ENCODE peak calls at places on chromosomes 4 and X, in ten cellular contexts. U, C, H, S, P, N, M, F, A and T are unnamed samples.

GRCh38 chr4:100657187-100657586 is 139.4 kb upstream of the EMCN start:
- DNase-seq in U (no peak), C (no peak), H (no peak), S (no peak), P (no peak), N (no peak), M (no peak), F (no peak), A (no peak), T (peak)

GRCh38 chr4:38160487-38161207 is 200.4 kb downstream of the PTTG2 start:
- DNase-seq in U (peak), C (peak), H (peak), S (peak), P (peak), N (peak), M (no peak), F (no peak), A (no peak), T (peak)

GRCh38 chr4:45663495-45664148 is 460.2 kb downstream of the GABRG1 start:
- DNase-seq in U (no peak), C (no peak), H (no peak), S (no peak), P (no peak), N (no peak), M (no peak), F (no peak), A (no peak), T (no peak)

GRCh38 chrX:23304881-23305280 is 29.8 kb upstream of the PTCHD1 start:
- DNase-seq in U (no peak), C (no peak), H (no peak), S (no peak), P (no peak), N (no peak), M (no peak), F (no peak), A (no peak), T (no peak)

GRCh38 chr4:165204462-165204830 is 2.9 kb upstream of the KLHL2 start:
- DNase-seq in U (no peak), C (no peak), H (peak), S (peak), P (peak), N (peak), M (no peak), F (no peak), A (no peak), T (no peak)

GRCh38 chr4:80005863-80006262 is 67.2 kb downstream of the ANTXR2 start:
- DNase-seq in U (no peak), C (no peak), H (no peak), S (peak), P (peak), N (no peak), M (no peak), F (no peak), A (no peak), T (no peak)

GRCh38 chr4:42637861-42638260 is 19.0 kb downstream of the ATP8A1 start:
- DNase-seq in U (no peak), C (no peak), H (no peak), S (no peak), P (no peak), N (no peak), M (no peak), F (no peak), A (no peak), T (no peak)

GRCh38 chr4:112706840-112707207 is 69.9 kb downstream of the LARP7 start:
- DNase-seq in U (no peak), C (no peak), H (no peak), S (no peak), P (no peak), N (no peak), M (no peak), F (no peak), A (no peak), T (no peak)

GRCh38 chr4:6441202-6441582 is 31.2 kb downstream of the PPP2R2C start:
- DNase-seq in U (no peak), C (no peak), H (no peak), S (no peak), P (no peak), N (no peak), M (no peak), F (no peak), A (no peak), T (no peak)

GRCh38 chrX:143634373-143634685 is 1.6 kb downstream of the SLITRK4 start:
- DNase-seq in U (peak), C (no peak), H (no peak), S (no peak), P (no peak), N (no peak), M (no peak), F (peak), A (no peak), T (no peak)

GRCh38 chr4:48642421-48643144 is 137.5 kb downstream of the FRYL start:
- DNase-seq in U (no peak), C (no peak), H (no peak), S (no peak), P (peak), N (no peak), M (no peak), F (no peak), A (no peak), T (no peak)

GRCh38 chrX:134501942-134502341 is 42.0 kb downstream of the HPRT1 start:
- DNase-seq in U (no peak), C (no peak), H (no peak), S (no peak), P (peak), N (no peak), M (no peak), F (no peak), A (no peak), T (no peak)

GRCh38 chrX:69221239-69222102 is 56.2 kb upstream of the PJA1 start:
- DNase-seq in U (no peak), C (no peak), H (no peak), S (no peak), P (no peak), N (no peak), M (no peak), F (no peak), A (peak), T (no peak)

GRCh38 chr4:89434364-89434988 is 126.9 kb upstream of the GPRIN3 start:
- DNase-seq in U (no peak), C (no peak), H (peak), S (peak), P (peak), N (no peak), M (no peak), F (no peak), A (no peak), T (no peak)

GRCh38 chrX:53171356-53171755 is 53.7 kb downstream of the KDM5C start:
- DNase-seq in U (no peak), C (no peak), H (no peak), S (peak), P (no peak), N (no peak), M (no peak), F (no peak), A (no peak), T (no peak)

GRCh38 chrX:13103111-13103913 is 58.9 kb upstream of the FAM9C start:
- DNase-seq in U (no peak), C (no peak), H (no peak), S (peak), P (no peak), N (no peak), M (no peak), F (no peak), A (no peak), T (no peak)

GRCh38 chr4:186190456-186191265 is 706 bp upstream of the CYP4V2 start:
- DNase-seq in U (peak), C (peak), H (no peak), S (no peak), P (no peak), N (peak), M (no peak), F (peak), A (no peak), T (no peak)

GRCh38 chr4:88900432-88900831 is 156.6 kb downstream of the FAM13A start:
- DNase-seq in U (no peak), C (no peak), H (no peak), S (peak), P (peak), N (no peak), M (no peak), F (no peak), A (no peak), T (no peak)

GRCh38 chr4:4962928-4963327 is 56.3 kb downstream of the CYTL1 start:
- DNase-seq in U (no peak), C (no peak), H (no peak), S (no peak), P (no peak), N (no peak), M (no peak), F (no peak), A (no peak), T (no peak)

GRCh38 chr4:40749717-40750460 is at the start of gene NSUN7:
- DNase-seq in U (peak), C (peak), H (no peak), S (no peak), P (no peak), N (no peak), M (no peak), F (peak), A (peak), T (no peak)

GRCh38 chr4:30553721-30554120 is 166.4 kb upstream of the PCDH7 start:
- DNase-seq in U (no peak), C (no peak), H (no peak), S (no peak), P (peak), N (no peak), M (no peak), F (no peak), A (no peak), T (no peak)

GRCh38 chrX:135707880-135708279 is 5.6 kb upstream of the CT45A1 start:
- DNase-seq in U (no peak), C (no peak), H (no peak), S (peak), P (no peak), N (peak), M (no peak), F (no peak), A (no peak), T (no peak)

GRCh38 chrX:353566-354535 is 32.9 kb downstream of the PPP2R3B start:
- DNase-seq in U (no peak), C (no peak), H (no peak), S (no peak), P (no peak), N (no peak), M (no peak), F (peak), A (no peak), T (no peak)